ENCODE peak calls at places on chromosome 14, in eight cellular contexts. E is stimulated activated CD8-positive, alpha-beta memory T cell treated with anti-CD3 and anti-CD28 coated beads, Interleukin-15, amount 100 ng/mL, for 1 hour; N is lower lobe of right lung; W is SIG-M5; M is NCI-H748 treated with DMSO at 0.1 percent for 48 hours; T is small intestine; L is CMK; B is nucleus accumbens. P is an unnamed sample.

GRCh38 chr14:61321385-61322010 is at the start of gene PRKCH:
- DNase-seq in T (peak; percentile 89), B (no peak), E (peak; percentile 64), N (peak; percentile 91), W (no peak), M (peak; percentile 19), L (no peak), P (peak; percentile 78)

GRCh38 chr14:66403183-66403582 is 83.0 kb upstream of the CCDC196 start:
- DNase-seq in E (no peak), B (no peak), W (no peak), N (no peak), T (peak; percentile 35), L (peak; percentile 37), M (peak; percentile 21), P (peak; percentile 65)

GRCh38 chr14:77882098-77882497 is 82.2 kb downstream of the ADCK1 start:
- DNase-seq in T (peak; percentile 11), N (no peak), E (no peak), W (no peak), L (peak; percentile 18), B (no peak), M (peak; percentile 88), P (peak; percentile 78)

GRCh38 chr14:94329857-94330256 is 6.7 kb upstream of the SERPINA6 start:
- DNase-seq in B (no peak), L (no peak), W (no peak), T (no peak), N (no peak), M (no peak), E (no peak), P (no peak)

GRCh38 chr14:23093993-23094665 is 807 bp downstream of the ACIN1 start:
- DNase-seq in L (no peak), T (no peak), B (no peak), M (no peak), N (no peak), E (no peak), W (no peak), P (no peak)

GRCh38 chr14:87076146-87076545 is 916.8 kb downstream of the GALC start:
- DNase-seq in T (no peak), N (no peak), M (no peak), W (no peak), L (no peak), E (no peak), B (no peak), P (no peak)

GRCh38 chr14:73124180-73124894 is 12.0 kb upstream of the PSEN1 start:
- DNase-seq in B (no peak), N (no peak), E (no peak), M (no peak), L (no peak), T (no peak), W (no peak), P (no peak)

GRCh38 chr14:21107360-21107781 is 6.5 kb downstream of the TMEM253 start:
- DNase-seq in T (no peak), B (no peak), E (no peak), M (no peak), W (no peak), L (no peak), N (no peak), P (no peak)

P was measured in DMS153.